ENCODE peak calls at places on chromosomes 16 and 17, in six cellular contexts. A is esophagus muscularis mucosa, D is stomach, Q is prostate gland, G is GM12892, P is H1. M is an unnamed sample.

GRCh38 chr16:28933176-28933575 is 1.4 kb downstream of the CD19 start:
- DNase-seq in D (no peak), Q (no peak), A (no peak), G (no peak), P (no peak), M (no peak)

GRCh38 chr16:51524555-51525373 is 373.7 kb upstream of the SALL1 start:
- DNase-seq in P (no peak), G (no peak), A (no peak), Q (no peak), D (no peak), M (no peak)

GRCh38 chr16:34078697-34079096 is 619.3 kb downstream of the TP53TG3F start:
- DNase-seq in A (no peak), P (no peak), G (no peak), D (no peak), Q (no peak), M (no peak)

GRCh38 chr17:48290378-48290777 is 139.6 kb downstream of the SKAP1 start:
- DNase-seq in P (no peak), Q (no peak), D (no peak), G (no peak), A (no peak), M (no peak)

GRCh38 chr16:78235876-78236275 is 136.4 kb downstream of the WWOX start:
- DNase-seq in A (no peak), G (no peak), D (no peak), Q (no peak), P (no peak), M (no peak)

GRCh38 chr17:42087736-42088705 is 10.3 kb downstream of the ZNF385C start:
- DNase-seq in A (no peak), Q (no peak), P (no peak), G (no peak), D (no peak), M (no peak)

GRCh38 chr16:17173134-17173729 is 297.5 kb downstream of the XYLT1 start:
- DNase-seq in A (no peak), Q (no peak), G (no peak), D (peak), P (no peak), M (no peak)

GRCh38 chr17:19780846-19781245 is 32.7 kb upstream of the ALDH3A1 start:
- DNase-seq in D (no peak), A (no peak), G (no peak), Q (no peak), P (peak), M (no peak)

GRCh38 chr17:8611671-8612298 is 18.7 kb downstream of the MYH10 start:
- DNase-seq in G (no peak), Q (no peak), P (no peak), A (no peak), D (no peak), M (no peak)

GRCh38 chr16:4911831-4912422 is 25.0 kb downstream of the PPL start:
- DNase-seq in Q (no peak), P (no peak), D (no peak), G (no peak), A (no peak), M (no peak)

GRCh38 chr17:1485311-1485747 is 7.2 kb downstream of the MYO1C start:
- DNase-seq in P (no peak), Q (no peak), G (no peak), A (no peak), D (peak), M (no peak)

GRCh38 chr17:15966879-15967248 is 21.9 kb downstream of the ADORA2B start:
- DNase-seq in P (peak), Q (no peak), D (no peak), G (no peak), A (no peak), M (no peak)

GRCh38 chr17:50758989-50759544 is 8.3 kb downstream of the ANKRD40CL start:
- DNase-seq in A (peak), D (no peak), Q (no peak), G (no peak), P (no peak), M (no peak)

GRCh38 chr17:76504117-76504516 is 2.9 kb upstream of the RHBDF2 start:
- DNase-seq in A (no peak), Q (no peak), P (no peak), G (no peak), D (no peak), M (no peak)

GRCh38 chr17:11244781-11245180 is 3.8 kb downstream of the SHISA6 start:
- DNase-seq in A (no peak), G (no peak), Q (no peak), D (no peak), P (no peak), M (no peak)

GRCh38 chr17:9470171-9470570 is 105.4 kb downstream of the STX8 start:
- DNase-seq in G (no peak), Q (no peak), P (no peak), D (no peak), A (no peak), M (no peak)

GRCh38 chr17:32015245-32016013 is 8.2 kb downstream of the LRRC37B start:
- DNase-seq in D (no peak), G (no peak), A (no peak), Q (no peak), P (no peak), M (no peak)

GRCh38 chr16:26649646-26650045 is 417.1 kb upstream of the C16orf82 start:
- DNase-seq in G (no peak), A (peak), P (no peak), Q (no peak), D (no peak), M (no peak)

GRCh38 chr16:26648851-26649250 is 417.9 kb upstream of the C16orf82 start:
- DNase-seq in Q (no peak), A (peak), D (no peak), G (no peak), P (no peak), M (no peak)

GRCh38 chr16:26651884-26652283 is 414.8 kb upstream of the C16orf82 start:
- DNase-seq in A (peak), D (no peak), Q (no peak), P (no peak), G (no peak), M (no peak)

GRCh38 chr16:26645629-26646028 is 421.1 kb upstream of the C16orf82 start:
- DNase-seq in A (peak), G (no peak), D (no peak), P (peak), Q (no peak), M (no peak)

GRCh38 chr16:26651464-26651863 is 415.3 kb upstream of the C16orf82 start:
- DNase-seq in Q (no peak), D (no peak), G (no peak), P (no peak), A (peak), M (no peak)
- TF ChIP-seq POLR2A in Q (no peak), D (no peak), G (no peak), P (no peak), A (no peak), M (no peak)

GRCh38 chr16:15835136-15835878 is 21.5 kb downstream of the MYH11 start:
- DNase-seq in D (no peak), P (no peak), Q (no peak), A (no peak), G (no peak), M (no peak)
- TF ChIP-seq POLR2AphosphoS5 in D (no peak), P (no peak), Q (no peak), A (no peak), G (no peak), M (no peak)

GRCh38 chr17:80922580-80923160 is 69.0 kb upstream of the CHMP6 start:
- DNase-seq in G (no peak), Q (no peak), P (no peak), A (no peak), D (no peak), M (no peak)
- TF ChIP-seq POLR2A in G (no peak), Q (no peak), P (no peak), A (no peak), D (no peak), M (no peak)

DNA sequence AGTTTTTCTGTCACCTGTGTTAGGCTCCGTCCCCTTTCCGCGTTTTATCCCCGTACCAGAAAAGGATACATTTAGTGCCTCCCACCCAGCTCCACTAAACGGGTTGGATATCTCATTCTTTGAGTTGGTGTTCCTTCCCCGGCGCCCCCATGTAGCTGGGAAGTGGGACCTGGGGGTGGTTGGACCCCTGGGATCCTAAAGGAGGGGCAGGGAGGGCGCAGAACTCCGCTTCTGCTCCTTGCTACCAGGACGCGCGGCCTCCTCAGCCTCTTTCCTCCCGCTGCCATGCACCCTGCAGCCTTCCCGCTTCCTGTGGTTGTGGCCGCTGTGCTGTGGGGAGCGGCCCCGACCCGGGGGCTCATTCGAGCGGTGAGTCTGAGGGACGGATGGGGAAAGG is 555 bp downstream of the RNF167 start:
- DNase-seq in A (no peak), Q (no peak), D (no peak), P (no peak), G (no peak), M (no peak)
- TF ChIP-seq POLR2AphosphoS5 in A (no peak), Q (no peak), D (no peak), P (no peak), G (peak), M (no peak)

GRCh38 chr17:63512388-63512787 is 10.8 kb upstream of the KCNH6 start:
- DNase-seq in G (no peak), D (no peak), A (no peak), P (no peak), Q (no peak), M (no peak)

GRCh38 chr17:63503330-63503685 is 19.9 kb upstream of the KCNH6 start:
- DNase-seq in D (no peak), G (no peak), P (no peak), Q (peak), A (no peak), M (no peak)

GRCh38 chr17:63500548-63501390 is 22.4 kb upstream of the KCNH6 start:
- DNase-seq in A (no peak), P (no peak), G (no peak), Q (no peak), D (no peak), M (no peak)

GRCh38 chr17:63511331-63511730 is 11.8 kb upstream of the KCNH6 start:
- DNase-seq in D (no peak), G (no peak), Q (no peak), P (no peak), A (no peak), M (no peak)

GRCh38 chr17:63506627-63507026 is 16.5 kb upstream of the KCNH6 start:
- DNase-seq in G (no peak), Q (no peak), P (no peak), D (no peak), A (no peak), M (no peak)
- TF ChIP-seq POLR2A in G (no peak), Q (no peak), P (no peak), D (no peak), A (no peak), M (no peak)

GRCh38 chr16:23424292-23424958 is 28.6 kb downstream of the COG7 start:
- DNase-seq in A (no peak), P (no peak), Q (peak), D (no peak), G (no peak), M (peak)
- TF ChIP-seq POLR2AphosphoS5 in A (peak), P (no peak), Q (peak), D (no peak), G (no peak), M (peak)